ENCODE peak calls at places on chromosomes 13 and 19, in ten cellular contexts. U is A549; Q is thoracic aorta; G is AG10803; K is CD8-positive, alpha-beta T cell; A is tibial nerve; X is lower leg skin; P is GM23338; O is H9; N is heart right ventricle. W is an unnamed sample.

GRCh38 chr13:32669030-32669646 is 82.9 kb downstream of the PDS5B start:
- DNase-seq in U (peak), Q (no peak), G (peak), K (no peak), A (no peak), X (no peak), P (peak), O (no peak), N (no peak), W (peak)

GRCh38 chr19:42280761-42281174 is 11.7 kb downstream of the CIC start:
- DNase-seq in U (no peak), Q (no peak), G (peak), K (no peak), A (no peak), X (peak), P (no peak), O (no peak), N (peak), W (no peak)

GRCh38 chr13:34371108-34371507 is 553.2 kb downstream of the RFC3 start:
- DNase-seq in U (no peak), Q (no peak), G (no peak), K (no peak), A (no peak), X (no peak), P (no peak), O (no peak), N (no peak), W (no peak)

GRCh38 chr19:12478234-12478941 is 6.2 kb downstream of the ZNF709 start:
- DNase-seq in U (no peak), Q (no peak), G (no peak), K (no peak), A (no peak), X (no peak), P (peak), O (no peak), N (no peak), W (no peak)

GRCh38 chr19:41799444-41800000 is 3.1 kb downstream of the CEACAM3 start:
- DNase-seq in U (no peak), Q (no peak), G (no peak), K (no peak), A (no peak), X (no peak), P (no peak), O (no peak), N (no peak), W (no peak)

GRCh38 chr19:30629086-30629485 is 256.9 kb downstream of the ZNF536 start:
- DNase-seq in U (no peak), Q (no peak), G (no peak), K (no peak), A (no peak), X (no peak), P (no peak), O (no peak), N (no peak), W (no peak)

GRCh38 chr13:82963466-82963865 is 918.8 kb downstream of the SLITRK1 start:
- DNase-seq in U (no peak), Q (no peak), G (no peak), K (no peak), A (no peak), X (no peak), P (no peak), O (no peak), N (no peak), W (peak)

GRCh38 chr13:21051675-21052074 is 9.7 kb downstream of the LATS2 start:
- DNase-seq in U (no peak), Q (no peak), G (no peak), K (no peak), A (no peak), X (no peak), P (no peak), O (no peak), N (no peak), W (no peak)

GRCh38 chr19:30011051-30011578 is 69.1 kb downstream of the URI1 start:
- DNase-seq in U (no peak), Q (no peak), G (peak), K (no peak), A (no peak), X (no peak), P (peak), O (peak), N (no peak), W (no peak)

GRCh38 chr19:18915639-18916038 is 3.5 kb downstream of the COPE start:
- DNase-seq in U (no peak), Q (no peak), G (peak), K (no peak), A (no peak), X (no peak), P (peak), O (peak), N (no peak), W (peak)
- TF ChIP-seq CTCF in U (peak), Q (no peak), G (peak), K (no peak), A (peak), X (no peak), P (peak), O (peak), N (peak), W (peak)

GRCh38 chr13:76020421-76020955 is 384.4 kb downstream of the LMO7 start:
- DNase-seq in U (no peak), Q (no peak), G (no peak), K (no peak), A (no peak), X (no peak), P (no peak), O (no peak), N (no peak), W (no peak)

GRCh38 chr13:76016799-76017198 is 380.7 kb downstream of the LMO7 start:
- DNase-seq in U (no peak), Q (no peak), G (peak), K (no peak), A (no peak), X (no peak), P (peak), O (peak), N (no peak), W (peak)

GRCh38 chr13:76017861-76018556 is 381.9 kb downstream of the LMO7 start:
- DNase-seq in U (no peak), Q (no peak), G (no peak), K (no peak), A (no peak), X (no peak), P (no peak), O (no peak), N (no peak), W (no peak)

GRCh38 chr13:76023644-76024043 is 387.5 kb downstream of the LMO7 start:
- DNase-seq in U (no peak), Q (no peak), G (peak), K (no peak), A (no peak), X (no peak), P (no peak), O (no peak), N (no peak), W (no peak)

GRCh38 chr13:76019421-76020044 is 383.4 kb downstream of the LMO7 start:
- DNase-seq in U (no peak), Q (no peak), G (no peak), K (no peak), A (no peak), X (no peak), P (peak), O (peak), N (peak), W (no peak)
- TF ChIP-seq CTCF in U (peak), Q (no peak), G (no peak), K (no peak), A (peak), X (no peak), P (peak), O (peak), N (peak), W (no peak)

GRCh38 chr19:57558525-57558924 is 1.1 kb downstream of the ZNF550 start:
- DNase-seq in U (no peak), Q (no peak), G (peak), K (no peak), A (no peak), X (no peak), P (peak), O (no peak), N (no peak), W (peak)
- TF ChIP-seq CTCF in U (no peak), Q (no peak), G (peak), K (no peak), A (no peak), X (no peak), P (peak), O (no peak), N (peak), W (peak)

GRCh38 chr19:48006762-48007161 is 12.3 kb downstream of the ELSPBP1 start:
- DNase-seq in U (peak), Q (no peak), G (no peak), K (no peak), A (no peak), X (no peak), P (peak), O (peak), N (no peak), W (no peak)
- TF ChIP-seq CTCF in U (peak), Q (no peak), G (peak), K (no peak), A (no peak), X (no peak), P (peak), O (peak), N (no peak), W (peak)

GRCh38 chr13:92896842-92897241 is 329.8 kb upstream of the GPC6 start:
- DNase-seq in U (no peak), Q (no peak), G (peak), K (no peak), A (no peak), X (no peak), P (peak), O (no peak), N (no peak), W (peak)
- TF ChIP-seq CTCF in U (no peak), Q (no peak), G (no peak), K (no peak), A (no peak), X (no peak), P (peak), O (peak), N (no peak), W (no peak)

GRCh38 chr13:42215578-42216421 is 56.2 kb upstream of the AKAP11 start:
- DNase-seq in U (no peak), Q (no peak), G (peak), K (no peak), A (no peak), X (no peak), P (peak), O (peak), N (no peak), W (peak)
- TF ChIP-seq CTCF in U (peak), Q (peak), G (peak), K (peak), A (no peak), X (no peak), P (peak), O (peak), N (peak), W (peak)

GRCh38 chr13:88005188-88005587 is 334.0 kb downstream of the SLITRK5 start:
- DNase-seq in U (no peak), Q (no peak), G (peak), K (no peak), A (no peak), X (no peak), P (no peak), O (no peak), N (no peak), W (no peak)
- TF ChIP-seq CTCF in U (no peak), Q (no peak), G (peak), K (no peak), A (no peak), X (no peak), P (peak), O (peak), N (no peak), W (no peak)

DNA sequence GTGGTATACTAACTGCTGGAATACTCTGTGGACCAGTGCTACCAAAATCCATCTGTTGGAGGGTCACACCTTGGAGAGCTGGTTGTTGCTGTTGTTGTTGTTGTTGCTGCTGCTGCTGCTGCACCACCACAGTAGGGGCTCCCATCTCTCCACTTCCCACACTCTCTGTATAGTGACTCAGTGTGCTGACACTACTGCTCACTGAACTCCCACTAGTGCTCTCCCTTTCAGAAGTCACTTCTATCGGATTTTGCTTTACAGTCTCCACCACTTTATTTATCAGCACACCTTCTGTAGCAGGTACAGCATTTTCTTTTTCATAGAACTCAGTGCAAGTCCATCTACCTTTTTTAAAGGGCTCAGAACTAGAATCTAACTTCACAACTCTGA is 1.7 kb downstream of the TSC22D1 start:
- DNase-seq in U (no peak), Q (no peak), G (no peak), K (no peak), A (no peak), X (no peak), P (no peak), O (no peak), N (no peak), W (no peak)
- TF ChIP-seq CTCF in U (no peak), Q (no peak), G (no peak), K (no peak), A (no peak), X (no peak), P (no peak), O (no peak), N (no peak), W (no peak)

GRCh38 chr13:41313659-41314197 is 2.7 kb downstream of the NAA16 start:
- DNase-seq in U (no peak), Q (no peak), G (no peak), K (no peak), A (no peak), X (no peak), P (no peak), O (no peak), N (no peak), W (no peak)

GRCh38 chr13:41313117-41313516 is 2.0 kb downstream of the NAA16 start:
- DNase-seq in U (no peak), Q (no peak), G (no peak), K (no peak), A (no peak), X (no peak), P (no peak), O (no peak), N (no peak), W (peak)

GRCh38 chr13:41311607-41312500 is 787 bp downstream of the NAA16 start:
- DNase-seq in U (no peak), Q (peak), G (peak), K (peak), A (no peak), X (no peak), P (peak), O (no peak), N (peak), W (peak)

GRCh38 chr13:41308241-41308640 is 2.8 kb upstream of the NAA16 start:
- DNase-seq in U (no peak), Q (no peak), G (no peak), K (no peak), A (no peak), X (no peak), P (no peak), O (no peak), N (no peak), W (no peak)

DNA sequence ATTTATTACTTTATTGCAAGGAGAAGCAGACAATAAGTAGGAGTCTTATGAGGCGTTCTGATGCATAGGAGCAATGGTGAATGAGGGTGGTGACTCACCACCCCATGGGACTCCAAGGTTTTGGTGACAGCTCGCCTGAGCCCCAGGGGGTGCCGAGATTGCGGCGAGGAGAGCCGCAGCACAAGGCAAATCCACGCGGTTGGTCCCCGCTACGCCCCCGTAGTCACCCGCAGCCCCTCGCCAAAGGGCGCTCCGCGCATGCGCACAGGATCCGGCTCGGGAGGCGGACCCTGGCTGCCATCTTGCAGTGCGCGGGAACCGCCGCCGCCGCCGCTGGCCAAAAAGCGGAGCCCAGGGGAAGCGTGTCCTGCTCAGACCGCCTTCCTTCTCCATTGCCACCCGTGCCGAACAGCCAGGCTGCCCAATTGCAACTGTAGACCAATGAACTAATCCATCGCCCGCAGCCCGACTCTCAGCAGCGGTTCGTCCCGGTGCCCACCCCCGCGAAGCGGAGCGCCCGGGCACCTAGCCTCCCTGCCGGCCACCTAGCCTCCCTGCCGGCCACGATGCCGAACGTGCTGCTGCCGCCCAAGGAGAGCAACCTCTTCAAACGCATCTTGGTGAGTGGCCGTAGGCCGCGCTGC is at the start of gene NAA16:
- DNase-seq in U (peak), Q (peak), G (peak), K (peak), A (peak), X (peak), P (peak), O (peak), N (peak), W (peak)
- TF ChIP-seq CTCF in U (no peak), Q (no peak), G (no peak), K (no peak), A (peak), X (no peak), P (no peak), O (no peak), N (peak), W (no peak)

W was measured in fibroblast of the aortic adventitia.